ENCODE peak calls at places on chromosome 10, in nine cellular contexts. One of them, this sample, is unnamed. For H3K9me3, the result is how much of the 10 kb centered on the place peaks cover.

GRCh38 chr10:119541459-119542356 is 811 bp downstream of the RGS10 start:
- DNase-seq in HCT116: no peak
- DNase-seq in esophagus muscularis mucosa: no peak
- DNase-seq in Panc1: no peak
- DNase-seq in sigmoid colon: peak
- DNase-seq in suprapubic skin: no peak
- DNase-seq in SK-N-SH: no peak
- DNase-seq in breast epithelium: no peak
- DNase-seq in stomach: peak
- DNase-seq in this sample: peak

GRCh38 chr10:13356392-13356791 is 8.3 kb upstream of the SEPHS1 start:
- DNase-seq in HCT116: no peak
- DNase-seq in esophagus muscularis mucosa: no peak
- DNase-seq in Panc1: no peak
- DNase-seq in sigmoid colon: no peak
- DNase-seq in suprapubic skin: no peak
- DNase-seq in SK-N-SH: no peak
- DNase-seq in breast epithelium: no peak
- DNase-seq in stomach: no peak
- DNase-seq in this sample: no peak

GRCh38 chr10:124663766-124664360 is 80.3 kb downstream of the FAM53B start:
- DNase-seq in HCT116: no peak
- DNase-seq in esophagus muscularis mucosa: no peak
- DNase-seq in Panc1: no peak
- DNase-seq in sigmoid colon: no peak
- DNase-seq in suprapubic skin: no peak
- DNase-seq in SK-N-SH: no peak
- DNase-seq in breast epithelium: no peak
- DNase-seq in stomach: no peak
- DNase-seq in this sample: no peak

GRCh38 chr10:110214380-110214826 is 7.0 kb downstream of the MXI1 start:
- DNase-seq in HCT116: no peak
- DNase-seq in esophagus muscularis mucosa: peak
- DNase-seq in Panc1: no peak
- DNase-seq in sigmoid colon: no peak
- DNase-seq in suprapubic skin: no peak
- DNase-seq in SK-N-SH: no peak
- DNase-seq in breast epithelium: no peak
- DNase-seq in stomach: no peak
- DNase-seq in this sample: no peak

GRCh38 chr10:24382979-24383663 is 174.2 kb downstream of the KIAA1217 start:
- DNase-seq in HCT116: no peak
- DNase-seq in esophagus muscularis mucosa: no peak
- DNase-seq in Panc1: no peak
- DNase-seq in sigmoid colon: no peak
- DNase-seq in suprapubic skin: peak
- DNase-seq in SK-N-SH: no peak
- DNase-seq in breast epithelium: peak
- DNase-seq in stomach: peak
- DNase-seq in this sample: peak

GRCh38 chr10:60781678-60782077 is 3.4 kb downstream of the CDK1 start:
- DNase-seq in HCT116: no peak
- DNase-seq in esophagus muscularis mucosa: no peak
- DNase-seq in Panc1: no peak
- DNase-seq in sigmoid colon: no peak
- DNase-seq in suprapubic skin: no peak
- DNase-seq in SK-N-SH: peak
- DNase-seq in breast epithelium: no peak
- DNase-seq in stomach: no peak
- DNase-seq in this sample: no peak

GRCh38 chr10:25934673-25935139 is 677 bp downstream of the MYO3A start:
- DNase-seq in HCT116: no peak
- DNase-seq in esophagus muscularis mucosa: no peak
- DNase-seq in Panc1: no peak
- DNase-seq in sigmoid colon: no peak
- DNase-seq in suprapubic skin: no peak
- DNase-seq in SK-N-SH: peak
- DNase-seq in breast epithelium: no peak
- DNase-seq in stomach: no peak
- DNase-seq in this sample: peak

GRCh38 chr10:118042336-118042735 is 4.4 kb downstream of the RAB11FIP2 start:
- DNase-seq in HCT116: no peak
- DNase-seq in esophagus muscularis mucosa: no peak
- DNase-seq in Panc1: no peak
- DNase-seq in sigmoid colon: no peak
- DNase-seq in suprapubic skin: no peak
- DNase-seq in SK-N-SH: peak
- DNase-seq in breast epithelium: no peak
- DNase-seq in stomach: no peak
- DNase-seq in this sample: no peak

GRCh38 chr10:42975558-42976352 is 101.1 kb upstream of the RET start:
- DNase-seq in HCT116: peak
- DNase-seq in esophagus muscularis mucosa: no peak
- DNase-seq in Panc1: no peak
- DNase-seq in sigmoid colon: peak
- DNase-seq in suprapubic skin: peak
- DNase-seq in SK-N-SH: peak
- DNase-seq in breast epithelium: peak
- DNase-seq in stomach: peak
- DNase-seq in this sample: no peak

GRCh38 chr10:47435081-47435480 is 48.8 kb downstream of the ANXA8 start:
- DNase-seq in HCT116: no peak
- DNase-seq in esophagus muscularis mucosa: no peak
- DNase-seq in Panc1: no peak
- DNase-seq in sigmoid colon: no peak
- DNase-seq in suprapubic skin: no peak
- DNase-seq in SK-N-SH: no peak
- DNase-seq in breast epithelium: no peak
- DNase-seq in stomach: no peak
- DNase-seq in this sample: no peak

GRCh38 chr10:8133146-8133545 is 78.7 kb downstream of the GATA3 start:
- DNase-seq in HCT116: no peak
- DNase-seq in esophagus muscularis mucosa: no peak
- DNase-seq in Panc1: no peak
- DNase-seq in sigmoid colon: no peak
- DNase-seq in suprapubic skin: no peak
- DNase-seq in SK-N-SH: no peak
- DNase-seq in breast epithelium: no peak
- DNase-seq in stomach: no peak
- DNase-seq in this sample: no peak

GRCh38 chr10:105974803-105975456 is 1189.6 kb downstream of the SORCS1 start:
- DNase-seq in HCT116: no peak
- DNase-seq in esophagus muscularis mucosa: no peak
- DNase-seq in Panc1: no peak
- DNase-seq in sigmoid colon: peak
- DNase-seq in suprapubic skin: no peak
- DNase-seq in SK-N-SH: no peak
- DNase-seq in breast epithelium: no peak
- DNase-seq in stomach: peak
- DNase-seq in this sample: no peak

GRCh38 chr10:34092891-34093290 is 722.2 kb downstream of the PARD3 start:
- DNase-seq in HCT116: no peak
- DNase-seq in esophagus muscularis mucosa: no peak
- DNase-seq in Panc1: no peak
- DNase-seq in sigmoid colon: no peak
- DNase-seq in suprapubic skin: no peak
- DNase-seq in SK-N-SH: no peak
- DNase-seq in breast epithelium: no peak
- DNase-seq in stomach: no peak
- DNase-seq in this sample: no peak

GRCh38 chr10:122460891-122461293 is 461 bp upstream of the HTRA1 start:
- DNase-seq in HCT116: no peak
- DNase-seq in esophagus muscularis mucosa: no peak
- DNase-seq in Panc1: no peak
- DNase-seq in sigmoid colon: no peak
- DNase-seq in suprapubic skin: no peak
- DNase-seq in SK-N-SH: peak
- DNase-seq in breast epithelium: no peak
- DNase-seq in stomach: no peak
- DNase-seq in this sample: no peak

DNA sequence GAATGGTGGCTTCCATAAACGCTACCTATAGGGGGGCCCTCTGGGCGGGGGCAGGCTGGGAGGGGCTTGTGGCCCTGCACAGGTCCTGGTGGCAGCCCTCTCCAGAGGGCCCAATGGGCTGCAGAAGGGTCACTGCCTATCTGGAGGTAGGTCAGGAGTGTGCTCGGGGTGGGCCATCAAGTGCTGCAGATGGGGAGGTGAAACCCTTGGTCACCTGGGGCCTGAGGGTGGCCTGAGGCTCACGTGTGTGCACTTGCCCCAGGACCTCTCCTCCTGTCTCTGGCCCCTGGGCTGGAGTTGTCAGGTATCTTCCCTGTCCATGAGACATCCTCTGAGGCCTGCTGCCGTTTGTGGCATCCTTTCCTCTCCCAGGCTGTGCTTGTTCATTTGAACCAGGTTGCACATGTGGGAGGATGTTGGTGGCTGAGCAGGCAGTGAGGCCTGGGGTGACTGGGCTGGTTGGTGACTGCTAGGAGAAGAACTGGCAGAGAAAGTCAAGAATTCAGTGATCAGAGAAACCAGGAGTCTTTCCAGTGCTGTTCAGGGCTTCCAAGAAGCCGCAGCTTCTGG is 21.1 kb upstream of the SH2D4B start:
- DNase-seq in HCT116: no peak
- DNase-seq in esophagus muscularis mucosa: no peak
- DNase-seq in Panc1: no peak
- DNase-seq in sigmoid colon: peak
- DNase-seq in suprapubic skin: no peak
- DNase-seq in SK-N-SH: no peak
- DNase-seq in breast epithelium: no peak
- DNase-seq in stomach: no peak
- DNase-seq in this sample: no peak
- TF ChIP-seq POLR2AphosphoS5 in HCT116: no peak
- TF ChIP-seq POLR2AphosphoS5 in esophagus muscularis mucosa: no peak
- TF ChIP-seq POLR2AphosphoS5 in Panc1: no peak
- TF ChIP-seq POLR2AphosphoS5 in sigmoid colon: no peak
- TF ChIP-seq POLR2AphosphoS5 in suprapubic skin: no peak
- TF ChIP-seq POLR2AphosphoS5 in SK-N-SH: no peak
- TF ChIP-seq POLR2AphosphoS5 in breast epithelium: no peak
- TF ChIP-seq POLR2AphosphoS5 in stomach: no peak
- TF ChIP-seq POLR2AphosphoS5 in this sample: no peak

DNA sequence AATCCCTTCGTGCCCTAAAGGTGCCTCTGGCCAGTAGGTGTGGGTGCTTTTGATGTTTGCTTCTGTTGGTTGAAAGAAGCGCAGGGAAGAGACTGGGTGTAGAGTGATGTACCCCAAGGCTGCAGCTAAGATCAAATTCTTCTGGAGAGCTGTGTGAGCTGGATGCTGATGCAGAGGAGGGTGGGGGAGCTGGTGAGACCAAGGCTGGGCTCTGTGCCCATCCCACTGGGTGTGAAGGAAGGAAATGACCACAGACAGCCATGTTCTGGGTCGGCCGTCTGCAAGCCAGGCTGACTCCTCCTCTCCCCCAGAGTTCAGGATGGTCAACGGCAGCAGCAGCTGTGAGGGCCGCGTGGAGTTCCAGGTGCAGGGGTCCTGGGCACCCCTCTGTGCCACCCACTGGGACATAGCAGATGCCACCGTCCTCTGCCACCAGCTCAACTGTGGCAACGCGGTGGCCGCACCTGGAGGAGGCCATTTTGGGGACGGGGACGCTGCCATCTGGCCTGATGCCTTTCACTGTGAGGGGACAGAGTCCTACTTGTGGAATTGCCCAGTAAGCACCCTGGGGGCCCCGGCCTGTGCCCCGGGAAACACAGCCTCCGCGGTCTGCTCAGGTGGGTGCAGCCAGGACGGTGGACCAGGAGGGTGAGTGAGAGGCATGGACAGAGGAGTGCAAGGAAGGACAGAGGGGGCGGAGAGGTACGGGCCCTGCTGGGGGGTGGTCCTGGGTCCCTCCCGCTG is 5.1 kb downstream of the SCART1 start:
- DNase-seq in HCT116: no peak
- DNase-seq in esophagus muscularis mucosa: peak
- DNase-seq in Panc1: no peak
- DNase-seq in sigmoid colon: no peak
- DNase-seq in suprapubic skin: no peak
- DNase-seq in SK-N-SH: no peak
- DNase-seq in breast epithelium: peak
- DNase-seq in stomach: peak
- DNase-seq in this sample: no peak
- H3K9me3 ChIP-seq in HCT116: under half
- H3K9me3 ChIP-seq in esophagus muscularis mucosa: under half
- H3K9me3 ChIP-seq in Panc1: under half
- H3K9me3 ChIP-seq in sigmoid colon: under half
- H3K9me3 ChIP-seq in suprapubic skin: under half
- H3K9me3 ChIP-seq in SK-N-SH: under half
- H3K9me3 ChIP-seq in breast epithelium: under half
- H3K9me3 ChIP-seq in stomach: under half
- H3K9me3 ChIP-seq in this sample: under half

DNA sequence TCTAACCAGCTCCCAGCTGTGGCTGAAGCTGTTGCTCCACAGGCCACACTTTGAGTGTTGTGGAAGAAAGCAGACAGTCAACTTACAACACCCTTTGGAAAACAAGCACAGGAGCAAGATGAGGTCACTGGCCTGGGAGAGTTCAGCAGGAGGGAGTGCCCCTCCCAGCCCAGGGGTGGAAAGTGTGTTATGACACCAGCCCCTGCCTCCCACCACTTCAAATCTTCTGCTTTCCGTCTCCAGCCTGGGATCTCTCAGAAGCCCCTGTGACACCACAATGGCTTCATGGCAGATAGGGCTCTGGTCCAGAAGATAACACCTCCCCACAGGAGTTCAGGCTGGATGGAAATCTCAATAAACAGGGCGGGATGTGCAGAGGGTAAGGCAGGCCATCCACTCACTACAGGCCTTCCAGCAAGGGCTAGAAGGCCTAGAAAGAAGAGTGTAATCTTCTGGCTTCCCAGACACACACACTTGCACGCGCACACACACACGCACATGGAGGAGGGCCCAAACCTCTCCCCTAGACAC is 48.7 kb upstream of the ZMIZ1 start:
- DNase-seq in HCT116: no peak
- DNase-seq in esophagus muscularis mucosa: no peak
- DNase-seq in Panc1: no peak
- DNase-seq in sigmoid colon: peak
- DNase-seq in suprapubic skin: peak
- DNase-seq in SK-N-SH: no peak
- DNase-seq in breast epithelium: no peak
- DNase-seq in stomach: peak
- DNase-seq in this sample: no peak
- TF ChIP-seq POLR2AphosphoS5 in HCT116: no peak
- TF ChIP-seq POLR2AphosphoS5 in esophagus muscularis mucosa: no peak
- TF ChIP-seq POLR2AphosphoS5 in Panc1: no peak
- TF ChIP-seq POLR2AphosphoS5 in sigmoid colon: no peak
- TF ChIP-seq POLR2AphosphoS5 in suprapubic skin: peak
- TF ChIP-seq POLR2AphosphoS5 in SK-N-SH: no peak
- TF ChIP-seq POLR2AphosphoS5 in breast epithelium: no peak
- TF ChIP-seq POLR2AphosphoS5 in stomach: no peak
- TF ChIP-seq POLR2AphosphoS5 in this sample: no peak

DNA sequence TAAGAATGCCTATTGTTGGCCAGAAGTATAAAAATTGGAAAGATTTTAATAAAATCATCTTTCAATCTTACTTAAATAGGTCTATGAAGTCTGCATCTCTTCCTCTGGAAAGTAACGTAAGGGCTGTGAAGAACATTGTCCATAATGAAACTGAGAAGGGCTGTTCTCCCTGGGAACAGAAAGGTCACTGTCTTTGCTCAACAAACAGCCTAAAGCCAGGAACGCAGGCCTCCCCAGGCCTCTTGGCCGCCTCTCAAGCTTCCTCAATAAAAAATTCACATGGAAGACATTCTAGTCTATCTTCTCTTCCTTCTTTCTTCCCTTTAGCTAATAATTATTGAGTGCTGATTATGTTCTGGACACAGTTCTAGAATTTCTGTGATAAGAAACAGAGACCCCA is 9.1 kb upstream of the IDI2 start:
- DNase-seq in HCT116: no peak
- DNase-seq in esophagus muscularis mucosa: no peak
- DNase-seq in Panc1: no peak
- DNase-seq in sigmoid colon: no peak
- DNase-seq in suprapubic skin: no peak
- DNase-seq in SK-N-SH: no peak
- DNase-seq in breast epithelium: no peak
- DNase-seq in stomach: no peak
- DNase-seq in this sample: no peak
- H3K9me3 ChIP-seq in HCT116: under half
- H3K9me3 ChIP-seq in esophagus muscularis mucosa: under half
- H3K9me3 ChIP-seq in Panc1: under half
- H3K9me3 ChIP-seq in sigmoid colon: under half
- H3K9me3 ChIP-seq in suprapubic skin: under half
- H3K9me3 ChIP-seq in SK-N-SH: under half
- H3K9me3 ChIP-seq in breast epithelium: under half
- H3K9me3 ChIP-seq in stomach: under half
- H3K9me3 ChIP-seq in this sample: under half

This sample was measured in transverse colon.